ENCODE peak calls at places on chromosomes 5 and 9, in eight cellular contexts. One of them, this sample, is unnamed.

GRCh38 chr5:5252106-5252505 is 112.0 kb downstream of the ADAMTS16 start:
- DNase-seq in lower leg skin: no peak
- DNase-seq in B cell: no peak
- DNase-seq in endothelial cell: no peak
- DNase-seq in MM.1S: no peak
- DNase-seq in RWPE1: no peak
- DNase-seq in AG09319: no peak
- DNase-seq in CD8-positive, alpha-beta T cell: no peak
- DNase-seq in this sample: no peak

GRCh38 chr5:169100735-169101075 is 200.2 kb downstream of the SLIT3 start:
- DNase-seq in CD8-positive, alpha-beta T cell: no peak
- DNase-seq in endothelial cell: no peak
- DNase-seq in RWPE1: peak
- DNase-seq in AG09319: peak
- DNase-seq in lower leg skin: peak
- DNase-seq in MM.1S: no peak
- DNase-seq in B cell: no peak
- DNase-seq in this sample: no peak

GRCh38 chr5:93348231-93348630 is 232.8 kb downstream of the NR2F1-AS1 start:
- DNase-seq in MM.1S: no peak
- DNase-seq in lower leg skin: no peak
- DNase-seq in AG09319: no peak
- DNase-seq in endothelial cell: no peak
- DNase-seq in B cell: no peak
- DNase-seq in CD8-positive, alpha-beta T cell: no peak
- DNase-seq in RWPE1: no peak
- DNase-seq in this sample: no peak

GRCh38 chr5:61273279-61273678 is 58.8 kb upstream of the ZSWIM6 start:
- DNase-seq in MM.1S: no peak
- DNase-seq in lower leg skin: no peak
- DNase-seq in CD8-positive, alpha-beta T cell: no peak
- DNase-seq in RWPE1: no peak
- DNase-seq in B cell: no peak
- DNase-seq in AG09319: no peak
- DNase-seq in endothelial cell: no peak
- DNase-seq in this sample: no peak

GRCh38 chr5:178538624-178539344 is 51.4 kb downstream of the COL23A1 start:
- DNase-seq in AG09319: peak
- DNase-seq in endothelial cell: no peak
- DNase-seq in lower leg skin: no peak
- DNase-seq in B cell: no peak
- DNase-seq in MM.1S: no peak
- DNase-seq in RWPE1: no peak
- DNase-seq in CD8-positive, alpha-beta T cell: no peak
- DNase-seq in this sample: no peak

GRCh38 chr5:159017787-159018186 is 81.9 kb downstream of the EBF1 start:
- DNase-seq in MM.1S: no peak
- DNase-seq in B cell: no peak
- DNase-seq in RWPE1: peak
- DNase-seq in lower leg skin: no peak
- DNase-seq in AG09319: no peak
- DNase-seq in CD8-positive, alpha-beta T cell: no peak
- DNase-seq in endothelial cell: no peak
- DNase-seq in this sample: no peak

GRCh38 chr9:87324613-87325194 is 173.0 kb upstream of the DAPK1 start:
- DNase-seq in MM.1S: peak
- DNase-seq in RWPE1: peak
- DNase-seq in AG09319: peak
- DNase-seq in B cell: peak
- DNase-seq in lower leg skin: no peak
- DNase-seq in endothelial cell: no peak
- DNase-seq in CD8-positive, alpha-beta T cell: no peak
- DNase-seq in this sample: peak

GRCh38 chr5:82244854-82245635 is 33.1 kb downstream of the RPS23 start:
- DNase-seq in lower leg skin: no peak
- DNase-seq in B cell: no peak
- DNase-seq in MM.1S: no peak
- DNase-seq in endothelial cell: no peak
- DNase-seq in CD8-positive, alpha-beta T cell: no peak
- DNase-seq in RWPE1: no peak
- DNase-seq in AG09319: no peak
- DNase-seq in this sample: no peak

GRCh38 chr9:133111461-133112360 is 9.3 kb downstream of the RALGDS start:
- DNase-seq in endothelial cell: no peak
- DNase-seq in RWPE1: no peak
- DNase-seq in lower leg skin: peak
- DNase-seq in MM.1S: no peak
- DNase-seq in B cell: no peak
- DNase-seq in CD8-positive, alpha-beta T cell: no peak
- DNase-seq in AG09319: no peak
- DNase-seq in this sample: no peak

GRCh38 chr5:158992104-158992740 is 107.5 kb downstream of the EBF1 start:
- DNase-seq in endothelial cell: no peak
- DNase-seq in RWPE1: no peak
- DNase-seq in AG09319: no peak
- DNase-seq in lower leg skin: no peak
- DNase-seq in MM.1S: no peak
- DNase-seq in B cell: no peak
- DNase-seq in CD8-positive, alpha-beta T cell: no peak
- DNase-seq in this sample: no peak

GRCh38 chr5:134989291-134989830 is 21.7 kb downstream of the CATSPER3 start:
- DNase-seq in CD8-positive, alpha-beta T cell: no peak
- DNase-seq in MM.1S: no peak
- DNase-seq in RWPE1: no peak
- DNase-seq in B cell: no peak
- DNase-seq in lower leg skin: no peak
- DNase-seq in endothelial cell: no peak
- DNase-seq in AG09319: peak
- DNase-seq in this sample: no peak

GRCh38 chr5:95261369-95262175 is 23.3 kb downstream of the MCTP1 start:
- DNase-seq in RWPE1: peak
- DNase-seq in MM.1S: peak
- DNase-seq in lower leg skin: no peak
- DNase-seq in B cell: peak
- DNase-seq in endothelial cell: no peak
- DNase-seq in AG09319: peak
- DNase-seq in CD8-positive, alpha-beta T cell: no peak
- DNase-seq in this sample: no peak

GRCh38 chr5:72145351-72145750 is 38.1 kb downstream of the MAP1B start:
- DNase-seq in AG09319: no peak
- DNase-seq in endothelial cell: no peak
- DNase-seq in CD8-positive, alpha-beta T cell: no peak
- DNase-seq in MM.1S: no peak
- DNase-seq in RWPE1: no peak
- DNase-seq in B cell: no peak
- DNase-seq in lower leg skin: no peak
- DNase-seq in this sample: no peak

GRCh38 chr9:108473209-108474112 is 382.3 kb downstream of the ACTL7B start:
- DNase-seq in B cell: no peak
- DNase-seq in CD8-positive, alpha-beta T cell: no peak
- DNase-seq in AG09319: peak
- DNase-seq in MM.1S: no peak
- DNase-seq in RWPE1: peak
- DNase-seq in lower leg skin: no peak
- DNase-seq in endothelial cell: no peak
- DNase-seq in this sample: no peak

GRCh38 chr5:149053027-149053705 is 9.7 kb downstream of the SH3TC2 start:
- DNase-seq in AG09319: no peak
- DNase-seq in MM.1S: no peak
- DNase-seq in RWPE1: peak
- DNase-seq in CD8-positive, alpha-beta T cell: no peak
- DNase-seq in endothelial cell: no peak
- DNase-seq in B cell: no peak
- DNase-seq in lower leg skin: no peak
- DNase-seq in this sample: no peak

GRCh38 chr5:149224282-149224681 is 47.4 kb upstream of the AFAP1L1 start:
- DNase-seq in AG09319: no peak
- DNase-seq in lower leg skin: no peak
- DNase-seq in B cell: no peak
- DNase-seq in endothelial cell: no peak
- DNase-seq in CD8-positive, alpha-beta T cell: no peak
- DNase-seq in RWPE1: no peak
- DNase-seq in MM.1S: no peak
- DNase-seq in this sample: no peak

GRCh38 chr5:40376566-40376965 is 303.1 kb upstream of the PTGER4 start:
- DNase-seq in lower leg skin: no peak
- DNase-seq in AG09319: no peak
- DNase-seq in endothelial cell: no peak
- DNase-seq in RWPE1: no peak
- DNase-seq in CD8-positive, alpha-beta T cell: no peak
- DNase-seq in B cell: peak
- DNase-seq in MM.1S: no peak
- DNase-seq in this sample: no peak

GRCh38 chr9:122036988-122037387 is 56.1 kb downstream of the TTLL11 start:
- DNase-seq in endothelial cell: no peak
- DNase-seq in lower leg skin: no peak
- DNase-seq in MM.1S: no peak
- DNase-seq in AG09319: no peak
- DNase-seq in B cell: no peak
- DNase-seq in RWPE1: peak
- DNase-seq in CD8-positive, alpha-beta T cell: no peak
- DNase-seq in this sample: no peak

DNA sequence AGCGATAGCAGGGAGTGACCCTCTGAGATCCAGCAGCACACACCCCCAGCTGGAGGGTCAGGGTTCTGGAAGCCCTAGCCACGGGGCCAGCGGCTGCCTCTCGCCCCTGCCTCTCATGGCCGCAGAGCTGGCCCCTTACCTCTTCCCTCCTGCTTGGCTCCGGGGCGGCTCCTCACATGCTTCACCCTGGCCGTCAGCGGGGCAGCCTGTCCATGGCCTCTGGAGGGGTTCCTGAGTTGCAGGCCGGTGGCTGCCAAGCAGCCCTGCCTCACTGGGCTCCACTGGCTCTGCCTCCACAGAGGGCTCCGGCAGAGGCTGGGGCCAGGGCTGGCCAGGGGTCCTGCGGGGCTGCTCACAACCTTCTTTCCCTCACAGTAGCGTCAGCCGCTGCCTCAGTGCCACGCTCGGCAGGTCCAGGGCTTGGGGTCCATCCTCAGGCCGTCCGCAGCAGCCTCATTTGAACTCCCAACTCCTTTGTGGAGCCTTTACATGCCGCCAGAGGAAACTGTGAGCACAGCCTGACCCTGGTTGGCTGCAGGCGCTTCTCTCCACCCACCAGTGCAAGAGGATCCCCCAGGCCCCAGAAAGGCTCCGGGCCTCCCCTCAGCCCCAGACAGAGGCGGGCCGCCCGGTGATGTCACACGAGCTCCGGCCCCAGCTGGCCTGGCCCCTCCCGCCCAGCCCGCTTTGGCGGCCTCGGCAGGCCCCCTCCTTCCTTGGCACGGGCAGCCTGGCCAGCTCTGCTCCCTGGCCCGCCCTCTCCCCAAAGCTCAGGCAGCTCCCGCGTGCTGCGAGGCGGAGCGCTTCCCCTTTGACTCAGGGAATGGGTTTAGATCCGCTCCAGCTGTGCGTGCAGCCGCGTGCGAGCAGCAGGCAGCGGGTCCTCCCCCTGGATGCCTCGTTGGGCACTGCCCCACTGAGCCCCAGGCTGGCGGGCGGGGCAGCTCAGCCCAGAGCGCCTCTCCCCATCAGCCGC is at the start of gene ANGPTL2:
- DNase-seq in MM.1S: no peak
- DNase-seq in AG09319: peak
- DNase-seq in CD8-positive, alpha-beta T cell: no peak
- DNase-seq in RWPE1: peak
- DNase-seq in lower leg skin: peak
- DNase-seq in endothelial cell: peak
- DNase-seq in B cell: peak
- DNase-seq in this sample: peak
- TF ChIP-seq CTCF in MM.1S: no peak
- TF ChIP-seq CTCF in AG09319: no peak
- TF ChIP-seq CTCF in CD8-positive, alpha-beta T cell: no peak
- TF ChIP-seq CTCF in RWPE1: no peak
- TF ChIP-seq CTCF in lower leg skin: no peak
- TF ChIP-seq CTCF in endothelial cell: no peak
- TF ChIP-seq CTCF in B cell: no peak
- TF ChIP-seq CTCF in this sample: no peak

GRCh38 chr9:88786291-88787054 is 204.8 kb upstream of the S1PR3 start:
- DNase-seq in B cell: no peak
- DNase-seq in AG09319: no peak
- DNase-seq in endothelial cell: no peak
- DNase-seq in lower leg skin: peak
- DNase-seq in CD8-positive, alpha-beta T cell: no peak
- DNase-seq in MM.1S: no peak
- DNase-seq in RWPE1: no peak
- DNase-seq in this sample: no peak
- TF ChIP-seq CTCF in B cell: no peak
- TF ChIP-seq CTCF in AG09319: no peak
- TF ChIP-seq CTCF in endothelial cell: no peak
- TF ChIP-seq CTCF in lower leg skin: no peak
- TF ChIP-seq CTCF in CD8-positive, alpha-beta T cell: no peak
- TF ChIP-seq CTCF in MM.1S: no peak
- TF ChIP-seq CTCF in RWPE1: no peak
- TF ChIP-seq CTCF in this sample: no peak

DNA sequence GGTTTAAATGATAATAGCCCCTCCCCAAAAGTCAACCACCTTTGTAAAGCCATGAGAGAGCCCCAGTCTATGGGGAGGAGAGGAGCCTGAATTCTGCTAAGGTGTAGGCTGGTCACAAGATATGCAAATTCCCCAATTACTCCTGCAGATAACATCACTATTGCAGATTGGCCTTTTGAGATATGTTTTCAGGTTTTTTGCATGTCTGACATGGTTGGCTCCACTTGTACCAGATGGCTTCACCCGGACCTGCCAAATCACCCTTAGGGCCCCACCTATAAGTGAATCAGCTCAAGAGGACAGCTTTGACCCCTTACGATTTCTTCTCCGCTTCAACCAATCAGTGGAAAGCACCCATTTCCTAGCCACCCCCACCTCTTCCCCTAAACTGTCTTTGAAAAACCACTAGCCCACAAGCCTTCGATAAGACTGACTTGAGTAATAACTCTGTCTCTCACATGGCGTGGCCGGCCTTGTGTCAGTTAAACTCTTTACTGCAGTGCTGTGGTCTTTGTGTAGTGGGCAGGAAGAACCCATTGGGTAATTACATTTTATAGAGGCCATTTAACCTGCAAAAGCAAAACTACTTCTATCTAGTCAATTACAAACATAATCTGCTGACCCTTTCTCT is 69.7 kb downstream of the PRLR start:
- DNase-seq in CD8-positive, alpha-beta T cell: no peak
- DNase-seq in endothelial cell: no peak
- DNase-seq in AG09319: no peak
- DNase-seq in lower leg skin: no peak
- DNase-seq in B cell: no peak
- DNase-seq in RWPE1: no peak
- DNase-seq in MM.1S: no peak
- DNase-seq in this sample: no peak
- TF ChIP-seq CTCF in CD8-positive, alpha-beta T cell: no peak
- TF ChIP-seq CTCF in endothelial cell: no peak
- TF ChIP-seq CTCF in AG09319: no peak
- TF ChIP-seq CTCF in lower leg skin: no peak
- TF ChIP-seq CTCF in B cell: no peak
- TF ChIP-seq CTCF in RWPE1: no peak
- TF ChIP-seq CTCF in MM.1S: no peak
- TF ChIP-seq CTCF in this sample: no peak

DNA sequence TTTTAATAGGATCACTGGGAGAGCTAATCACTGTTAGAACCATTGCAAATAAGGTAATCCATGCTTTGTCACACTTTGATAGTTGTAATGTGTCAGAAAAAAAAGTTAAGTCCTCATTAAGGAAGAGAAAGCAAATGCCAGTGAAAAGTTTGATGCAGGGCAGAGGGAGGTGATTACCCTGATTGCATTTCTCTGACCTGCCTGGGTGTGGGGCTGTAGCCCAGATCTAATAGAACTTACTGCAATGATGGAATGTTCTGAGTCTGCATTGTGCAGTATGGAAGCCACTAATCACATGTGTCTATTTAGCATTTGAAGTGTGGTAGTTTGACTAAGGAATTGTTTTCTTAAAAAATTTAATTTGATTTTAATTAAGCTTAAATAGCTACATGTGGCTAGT is 202.7 kb downstream of the ATP10B start:
- DNase-seq in MM.1S: peak
- DNase-seq in RWPE1: peak
- DNase-seq in endothelial cell: peak
- DNase-seq in CD8-positive, alpha-beta T cell: no peak
- DNase-seq in AG09319: no peak
- DNase-seq in lower leg skin: no peak
- DNase-seq in B cell: no peak
- DNase-seq in this sample: no peak
- TF ChIP-seq CTCF in MM.1S: peak
- TF ChIP-seq CTCF in RWPE1: peak
- TF ChIP-seq CTCF in endothelial cell: no peak
- TF ChIP-seq CTCF in CD8-positive, alpha-beta T cell: no peak
- TF ChIP-seq CTCF in AG09319: no peak
- TF ChIP-seq CTCF in lower leg skin: no peak
- TF ChIP-seq CTCF in B cell: no peak
- TF ChIP-seq CTCF in this sample: peak